ENCODE peak calls at places on chromosomes 7 and 10, in six cellular contexts. Z, H, P, W, O and D are unnamed samples.

GRCh38 chr7:36192050-36192824 is 39.2 kb downstream of the EEPD1 start:
- DNase-seq in W (no peak), Z (no peak), P (no peak), H (no peak), O (peak), D (no peak)

GRCh38 chr10:114388275-114388674 is 16.0 kb downstream of the AFAP1L2 start:
- DNase-seq in W (no peak), Z (no peak), O (no peak), H (peak), P (no peak), D (no peak)

GRCh38 chr10:93245772-93246171 is 172.1 kb downstream of the CYP26A1 start:
- DNase-seq in Z (no peak), P (no peak), H (no peak), O (peak), W (no peak), D (no peak)

GRCh38 chr7:56092789-56093531 is at the start of gene PHKG1:
- DNase-seq in H (no peak), Z (no peak), P (peak), O (peak), W (peak), D (no peak)

GRCh38 chr7:134210227-134210626 is 83.1 kb downstream of the LRGUK start:
- DNase-seq in P (no peak), H (no peak), W (no peak), O (no peak), Z (no peak), D (no peak)

GRCh38 chr10:49138361-49138891 is 4.6 kb upstream of the FAM170B start:
- DNase-seq in W (no peak), P (no peak), Z (no peak), H (no peak), O (no peak), D (no peak)

GRCh38 chr10:27345455-27345909 is 104.9 kb upstream of the ACBD5 start:
- DNase-seq in W (no peak), H (peak), Z (no peak), P (no peak), O (no peak), D (no peak)

GRCh38 chr7:130756316-130756715 is 22.3 kb upstream of the KLF14 start:
- DNase-seq in O (no peak), H (no peak), Z (no peak), P (no peak), W (no peak), D (no peak)

GRCh38 chr10:116183733-116184447 is 89.1 kb downstream of the GFRA1 start:
- DNase-seq in O (peak), W (no peak), H (no peak), P (no peak), Z (no peak), D (no peak)

GRCh38 chr7:101775181-101775580 is 42.2 kb upstream of the CUX1 start:
- DNase-seq in H (no peak), Z (no peak), O (no peak), W (no peak), P (no peak), D (no peak)

GRCh38 chr10:91607661-91608442 is 25.0 kb downstream of the PPP1R3C start:
- DNase-seq in O (no peak), H (no peak), P (no peak), W (no peak), Z (no peak), D (no peak)

GRCh38 chr7:77587276-77587675 is 50.2 kb downstream of the PTPN12 start:
- DNase-seq in Z (no peak), H (no peak), O (no peak), P (no peak), W (no peak), D (no peak)

GRCh38 chr10:12484945-12485805 is 135.8 kb downstream of the CAMK1D start:
- DNase-seq in Z (no peak), W (peak), H (peak), P (peak), O (no peak), D (no peak)

GRCh38 chr7:7861211-7861633 is 107.4 kb upstream of the GLCCI1 start:
- DNase-seq in W (no peak), H (no peak), P (peak), O (peak), Z (no peak), D (no peak)

GRCh38 chr10:623039-623438 is 66.4 kb downstream of the DIP2C start:
- DNase-seq in P (no peak), H (no peak), Z (no peak), O (no peak), W (no peak), D (no peak)
- TF ChIP-seq CTCF in P (no peak), H (no peak), Z (no peak), O (no peak), W (no peak), D (no peak)

GRCh38 chr7:30797294-30798040 is 26.2 kb downstream of the MINDY4 start:
- DNase-seq in O (no peak), W (no peak), H (peak), P (no peak), Z (no peak), D (no peak)

GRCh38 chr7:30791126-30791525 is 19.9 kb downstream of the MINDY4 start:
- DNase-seq in Z (no peak), W (no peak), P (no peak), O (no peak), H (no peak), D (no peak)

GRCh38 chr7:30796105-30796869 is 25.1 kb downstream of the MINDY4 start:
- DNase-seq in Z (no peak), P (no peak), H (peak), W (no peak), O (peak), D (no peak)

GRCh38 chr7:30799206-30799975 is 28.2 kb downstream of the MINDY4 start:
- DNase-seq in H (peak), Z (no peak), W (peak), P (no peak), O (peak), D (no peak)

DNA sequence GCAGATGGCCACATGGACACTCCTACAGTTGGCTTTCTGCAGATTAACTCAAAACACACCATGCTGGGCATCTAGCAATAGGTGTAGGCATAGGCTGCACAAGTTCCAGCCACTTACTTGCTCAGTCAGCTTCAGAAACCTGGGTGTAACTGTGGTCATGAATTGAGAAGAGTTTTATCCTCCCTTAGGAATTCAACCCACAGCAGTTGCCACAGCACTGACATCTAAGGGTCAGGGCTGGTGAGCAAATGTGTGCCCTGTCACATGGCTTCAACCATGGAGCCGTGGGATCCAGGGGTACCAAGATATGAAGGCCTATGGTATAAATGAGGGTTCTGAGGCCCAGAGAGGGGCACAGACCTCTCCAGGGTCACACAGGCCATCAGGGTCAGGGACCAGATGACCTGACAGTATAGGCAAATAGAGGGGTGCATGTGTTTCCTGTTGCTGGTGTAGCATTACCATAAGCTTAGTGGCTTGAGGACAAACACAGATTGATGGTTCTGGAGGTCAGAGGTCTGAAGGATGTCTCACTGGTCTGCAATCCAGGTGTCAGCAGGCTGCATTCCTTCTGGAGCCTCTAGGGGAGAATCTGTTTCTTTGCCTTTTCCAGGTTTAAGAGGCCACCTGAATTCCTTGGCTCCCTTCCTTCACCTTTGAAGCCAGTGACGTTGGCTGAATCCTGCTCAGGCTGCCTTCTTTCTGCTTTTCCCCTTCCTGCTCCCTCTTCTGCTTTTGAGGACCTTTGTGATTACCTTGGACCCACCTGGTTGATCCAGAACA is 24.1 kb downstream of the MINDY4 start:
- DNase-seq in H (no peak), P (no peak), Z (no peak), W (no peak), O (no peak), D (no peak)
- TF ChIP-seq CTCF in H (no peak), P (no peak), Z (no peak), W (no peak), O (no peak), D (no peak)

GRCh38 chr7:116341222-116341907 is 131.0 kb downstream of the TES start:
- DNase-seq in H (peak), W (no peak), P (no peak), O (peak), Z (no peak), D (no peak)
- TF ChIP-seq CTCF in H (no peak), W (no peak), P (no peak), O (peak), Z (no peak), D (no peak)

GRCh38 chr10:110613341-110613995 is 30.7 kb upstream of the RBM20 start:
- DNase-seq in Z (no peak), W (no peak), H (peak), P (no peak), O (no peak), D (no peak)
- TF ChIP-seq CTCF in Z (no peak), W (no peak), H (no peak), P (no peak), O (no peak), D (no peak)

GRCh38 chr10:97138174-97138573 is 47.6 kb downstream of the SLIT1 start:
- DNase-seq in P (peak), O (no peak), H (no peak), Z (no peak), W (no peak), D (no peak)
- TF ChIP-seq CTCF in P (peak), O (no peak), H (peak), Z (no peak), W (no peak), D (no peak)

GRCh38 chr10:34629120-34629519 is 186.0 kb downstream of the PARD3 start:
- DNase-seq in O (no peak), P (no peak), Z (no peak), W (no peak), H (no peak), D (no peak)

GRCh38 chr10:34628174-34628802 is 186.8 kb downstream of the PARD3 start:
- DNase-seq in H (no peak), Z (no peak), P (peak), O (peak), W (no peak), D (no peak)

GRCh38 chr10:34627741-34628140 is 187.4 kb downstream of the PARD3 start:
- DNase-seq in O (no peak), W (no peak), P (no peak), H (no peak), Z (no peak), D (no peak)

GRCh38 chr10:34626158-34626557 is 188.9 kb downstream of the PARD3 start:
- DNase-seq in H (no peak), Z (no peak), P (no peak), O (no peak), W (no peak), D (no peak)

DNA sequence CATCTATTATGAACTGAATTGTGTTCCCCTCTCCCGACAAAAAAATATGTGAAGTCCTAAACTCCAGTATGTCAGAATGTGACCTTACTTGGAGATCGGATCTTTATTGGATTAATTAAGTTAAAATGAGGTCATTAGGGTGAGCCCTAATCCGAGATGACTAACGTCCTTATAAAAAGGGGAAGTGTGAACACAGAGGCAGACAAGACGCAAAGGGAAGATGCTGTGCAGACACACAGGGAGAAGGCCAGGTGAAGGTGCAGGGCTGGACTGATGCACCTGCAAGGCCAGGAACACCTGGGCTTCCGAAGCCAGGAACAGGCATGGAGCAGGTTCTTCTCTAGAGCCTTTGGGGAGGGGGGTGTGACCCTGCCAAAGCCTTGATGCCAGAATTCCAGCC is 187.8 kb downstream of the PARD3 start:
- DNase-seq in Z (no peak), P (no peak), O (no peak), W (no peak), H (no peak), D (no peak)
- TF ChIP-seq CTCF in Z (no peak), P (no peak), O (no peak), W (no peak), H (no peak), D (no peak)

GRCh38 chr10:68088744-68089143 is 13.7 kb upstream of the HERC4 start:
- DNase-seq in W (no peak), Z (no peak), O (peak), H (peak), P (no peak), D (no peak)

GRCh38 chr10:68086910-68087309 is 11.8 kb upstream of the HERC4 start:
- DNase-seq in P (no peak), H (no peak), Z (no peak), O (no peak), W (no peak), D (no peak)

GRCh38 chr10:68088030-68088396 is 12.9 kb upstream of the HERC4 start:
- DNase-seq in W (no peak), Z (no peak), O (no peak), P (no peak), H (no peak), D (no peak)

GRCh38 chr10:68086011-68086410 is 10.9 kb upstream of the HERC4 start:
- DNase-seq in Z (no peak), H (no peak), O (no peak), W (no peak), P (no peak), D (no peak)

GRCh38 chr10:68087338-68088029 is 12.4 kb upstream of the HERC4 start:
- DNase-seq in P (peak), O (no peak), H (no peak), Z (no peak), W (no peak), D (no peak)
- TF ChIP-seq CTCF in P (no peak), O (no peak), H (no peak), Z (no peak), W (no peak), D (no peak)

GRCh38 chr10:21020545-21020944 is 123.4 kb upstream of the NEBL start:
- DNase-seq in W (no peak), Z (no peak), P (peak), H (peak), O (peak), D (no peak)

GRCh38 chr10:21022821-21023220 is 125.7 kb upstream of the NEBL start:
- DNase-seq in P (no peak), Z (no peak), H (no peak), O (peak), W (no peak), D (no peak)

GRCh38 chr10:21021231-21021630 is 124.1 kb upstream of the NEBL start:
- DNase-seq in P (no peak), Z (no peak), W (no peak), H (no peak), O (no peak), D (no peak)

DNA sequence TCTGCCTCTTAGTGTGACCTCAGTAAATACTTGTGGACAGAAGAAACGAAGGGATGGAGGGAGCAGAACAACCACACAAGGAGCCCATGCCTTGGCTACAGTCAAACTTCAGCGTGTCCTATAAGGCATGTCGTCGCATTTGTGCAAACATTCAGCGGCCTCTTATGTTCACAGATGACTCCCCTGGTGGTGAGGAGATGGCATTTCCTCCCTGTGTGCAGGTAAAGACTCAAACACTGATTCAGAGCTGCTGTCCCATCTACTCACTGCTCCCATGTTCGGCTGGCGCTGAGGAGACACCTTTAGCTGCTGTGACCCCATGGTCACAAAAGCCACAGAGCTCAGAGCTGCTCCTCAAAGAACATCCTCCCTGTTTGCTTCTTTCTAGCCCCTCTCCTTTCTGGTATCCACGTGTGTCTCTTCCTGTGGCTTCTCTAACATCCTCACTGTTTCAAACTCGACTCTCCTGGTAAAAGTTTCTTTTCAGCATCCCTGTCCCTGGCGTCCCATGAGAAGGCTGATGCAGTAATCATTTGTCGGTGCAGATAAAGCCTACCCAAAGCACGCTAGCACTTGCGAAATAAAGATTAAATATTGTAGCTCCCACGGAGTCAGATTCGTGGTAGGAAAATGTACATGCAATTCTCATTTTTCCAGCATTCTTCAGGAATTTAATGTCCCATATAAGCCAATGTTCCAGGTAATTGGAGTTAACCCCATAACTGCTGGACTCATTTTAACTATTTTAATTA is 124.9 kb upstream of the NEBL start:
- DNase-seq in H (peak), W (no peak), Z (no peak), O (no peak), P (no peak), D (no peak)
- TF ChIP-seq CTCF in H (peak), W (no peak), Z (no peak), O (peak), P (peak), D (no peak)